ENCODE peak calls at places on chromosomes 5 and 9, in four cellular contexts. L is NCI-H82, Q is GM06990, G is NCI-H2171 treated with DMSO at 0.1 percent for 48 hours. I is an unnamed sample.

GRCh38 chr5:160649304-160649703 is 202.7 kb downstream of the ATP10B start:
- DNase-seq in L (peak), Q (no peak), G (no peak), I (no peak)

GRCh38 chr5:73818357-73818756 is 192.4 kb downstream of the ARHGEF28 start:
- DNase-seq in L (no peak), Q (no peak), G (no peak), I (no peak)

GRCh38 chr9:123778232-123778902 is 151.6 kb downstream of the DENND1A start:
- DNase-seq in L (no peak), Q (no peak), G (no peak), I (no peak)

GRCh38 chr5:158351485-158352140 is 492.7 kb upstream of the CLINT1 start:
- DNase-seq in L (no peak), Q (no peak), G (peak), I (no peak)

GRCh38 chr5:142466195-142466951 is 141.6 kb upstream of the SPRY4 start:
- DNase-seq in L (peak), Q (no peak), G (peak), I (no peak)

GRCh38 chr9:94639045-94639995 is at the start of gene FBP1:
- DNase-seq in L (no peak), Q (peak), G (no peak), I (no peak)

GRCh38 chr5:84450617-84451414 is 66.1 kb upstream of the EDIL3 start:
- DNase-seq in L (peak), Q (no peak), G (no peak), I (no peak)

GRCh38 chr5:175686826-175687225 is 29.0 kb downstream of the HRH2 start:
- DNase-seq in L (no peak), Q (no peak), G (no peak), I (no peak)

GRCh38 chr5:117131048-117131679 is 556.5 kb upstream of the SEMA6A start:
- DNase-seq in L (no peak), Q (peak), G (peak), I (peak)

GRCh38 chr9:121680236-121680635 is 28.8 kb downstream of the DAB2IP start:
- DNase-seq in L (no peak), Q (no peak), G (no peak), I (no peak)

GRCh38 chr5:72314571-72315172 is 5.4 kb downstream of the MRPS27 start:
- DNase-seq in L (no peak), Q (no peak), G (peak), I (no peak)

GRCh38 chr5:126417178-126417577 is 6.0 kb upstream of the GRAMD2B start:
- DNase-seq in L (no peak), Q (no peak), G (no peak), I (no peak)

GRCh38 chr5:32098291-32098690 is 75.8 kb downstream of the GOLPH3 start:
- DNase-seq in L (peak), Q (no peak), G (no peak), I (no peak)

GRCh38 chr5:180161420-180162303 is 47.3 kb downstream of the RASGEF1C start:
- DNase-seq in L (no peak), Q (no peak), G (peak), I (no peak)

GRCh38 chr5:96402500-96402899 is 30.5 kb downstream of the PCSK1 start:
- DNase-seq in L (no peak), Q (no peak), G (no peak), I (no peak)

GRCh38 chr9:98860871-98861293 is 53.4 kb downstream of the GALNT12 start:
- DNase-seq in L (peak), Q (no peak), G (peak), I (no peak)

GRCh38 chr9:112831969-112832368 is 58.7 kb downstream of the SLC46A2 start:
- DNase-seq in L (no peak), Q (no peak), G (no peak), I (no peak)

GRCh38 chr5:40680741-40681350 is 1.1 kb downstream of the PTGER4 start:
- DNase-seq in L (no peak), Q (peak), G (no peak), I (no peak)

GRCh38 chr9:94603259-94603776 is 9.7 kb upstream of the FBP2 start:
- DNase-seq in L (peak), Q (peak), G (peak), I (peak)

GRCh38 chr9:126150411-126151030 is 176.1 kb upstream of the MVB12B start:
- DNase-seq in L (peak), Q (no peak), G (peak), I (no peak)

GRCh38 chr9:23322392-23322791 is 503.6 kb downstream of the ELAVL2 start:
- DNase-seq in L (peak), Q (no peak), G (no peak), I (no peak)

GRCh38 chr9:134554750-134555655 is 86.6 kb upstream of the COL5A1 start:
- DNase-seq in L (peak), Q (no peak), G (no peak), I (no peak)

GRCh38 chr5:73977146-73977545 is 351.1 kb downstream of the ARHGEF28 start:
- DNase-seq in L (no peak), Q (no peak), G (no peak), I (no peak)

GRCh38 chr5:90293931-90294330 is 115.6 kb downstream of the CETN3 start:
- DNase-seq in L (no peak), Q (no peak), G (no peak), I (no peak)

GRCh38 chr9:133540336-133541025 is 6.0 kb downstream of the ADAMTSL2 start:
- DNase-seq in L (no peak), Q (peak), G (no peak), I (peak)

GRCh38 chr9:117104972-117105495 is 309.8 kb downstream of the ASTN2 start:
- DNase-seq in L (no peak), Q (no peak), G (no peak), I (no peak)

GRCh38 chr9:124835026-124835501 is 18.2 kb upstream of the WDR38 start:
- DNase-seq in L (peak), Q (no peak), G (peak), I (no peak)

GRCh38 chr5:55226934-55227737 is at the start of gene MCIDAS:
- DNase-seq in L (peak), Q (peak), G (peak), I (no peak)

GRCh38 chr5:66960373-66961137 is 236.0 kb downstream of the CD180 start:
- DNase-seq in L (peak), Q (no peak), G (no peak), I (no peak)

GRCh38 chr5:36367524-36367923 is 65.8 kb upstream of the RANBP3L start:
- DNase-seq in L (no peak), Q (no peak), G (no peak), I (no peak)

GRCh38 chr9:7534211-7534935 is 265.2 kb downstream of the DMAC1 start:
- DNase-seq in L (peak), Q (no peak), G (no peak), I (no peak)

GRCh38 chr9:35852876-35853865 is 17.0 kb downstream of the OR13J1 start:
- DNase-seq in L (no peak), Q (no peak), G (no peak), I (no peak)

GRCh38 chr9:78289474-78289873 is 7.5 kb upstream of the PSAT1 start:
- DNase-seq in L (no peak), Q (no peak), G (no peak), I (no peak)

GRCh38 chr5:81787843-81788242 is 36.9 kb upstream of the SSBP2 start:
- DNase-seq in L (no peak), Q (no peak), G (peak), I (no peak)

GRCh38 chr9:123835821-123836220 is 94.1 kb downstream of the DENND1A start:
- DNase-seq in L (no peak), Q (no peak), G (no peak), I (no peak)

GRCh38 chr9:89529243-89530030 is 31.5 kb upstream of the SEMA4D start:
- DNase-seq in L (no peak), Q (no peak), G (no peak), I (no peak)

GRCh38 chr9:105405514-105406131 is 42.2 kb upstream of the FSD1L start:
- DNase-seq in L (peak), Q (peak), G (peak), I (peak)

GRCh38 chr9:115978739-115979138 is 174.9 kb upstream of the PAPPA start:
- DNase-seq in L (no peak), Q (no peak), G (no peak), I (no peak)

GRCh38 chr5:63240063-63240755 is 661.6 kb downstream of the LRRC70 start:
- DNase-seq in L (no peak), Q (no peak), G (no peak), I (no peak)